ENCODE peak calls at places on chromosomes 5 and 9, in four cellular contexts. K is left ventricle myocardium inferior, Y is K562, E is LHCN-M2. W is an unnamed sample.

GRCh38 chr9:86321373-86321772 is 32.8 kb downstream of the TUT7 start:
- DNase-seq in K (no peak), Y (no peak), E (peak), W (no peak)

GRCh38 chr9:86766912-86767311 is 180.4 kb downstream of the GAS1 start:
- DNase-seq in K (no peak), Y (no peak), E (peak), W (no peak)

GRCh38 chr9:101229606-101230005 is 155.2 kb downstream of the BAAT start:
- DNase-seq in K (no peak), Y (no peak), E (no peak), W (no peak)

GRCh38 chr5:131264453-131265200 is 774 bp downstream of the CDC42SE2 start:
- DNase-seq in K (peak), Y (no peak), E (peak), W (peak)

GRCh38 chr9:5085993-5086392 is 99.4 kb downstream of the INSL6 start:
- DNase-seq in K (no peak), Y (no peak), E (no peak), W (no peak)

GRCh38 chr9:137195525-137196220 is 4.9 kb downstream of the TPRN start:
- DNase-seq in K (no peak), Y (no peak), E (no peak), W (no peak)

GRCh38 chr5:134577796-134578577 is 52.5 kb downstream of the JADE2 start:
- DNase-seq in K (peak), Y (peak), E (peak), W (peak)

GRCh38 chr9:126298319-126298801 is 28.3 kb upstream of the MVB12B start:
- DNase-seq in K (no peak), Y (no peak), E (peak), W (no peak)

GRCh38 chr5:10756539-10756938 is 4.5 kb downstream of the DAP start:
- DNase-seq in K (no peak), Y (no peak), E (peak), W (no peak)

GRCh38 chr5:167229751-167230150 is 1061.7 kb upstream of the WWC1 start:
- DNase-seq in K (no peak), Y (no peak), E (no peak), W (no peak)

GRCh38 chr5:69213513-69214215 is 21.0 kb upstream of the CDK7 start:
- DNase-seq in K (no peak), Y (no peak), E (peak), W (no peak)

GRCh38 chr5:38403407-38403806 is 145.0 kb downstream of the EGFLAM start:
- DNase-seq in K (no peak), Y (no peak), E (peak), W (no peak)

GRCh38 chr9:19358691-19359090 is 21.3 kb downstream of the RPS6 start:
- DNase-seq in K (no peak), Y (no peak), E (no peak), W (no peak)

GRCh38 chr9:106947097-106947496 is 84.1 kb downstream of the ZNF462 start:
- DNase-seq in K (no peak), Y (no peak), E (peak), W (no peak)

GRCh38 chr5:10594591-10595210 is 30.8 kb downstream of the ANKRD33B start:
- DNase-seq in K (no peak), Y (no peak), E (no peak), W (no peak)

GRCh38 chr5:149036970-149037369 is 25.9 kb downstream of the SH3TC2 start:
- DNase-seq in K (no peak), Y (no peak), E (no peak), W (no peak)

GRCh38 chr5:158819840-158820620 is 279.7 kb downstream of the EBF1 start:
- DNase-seq in K (no peak), Y (no peak), E (peak), W (no peak)

GRCh38 chr9:33719581-33720374 is 75.6 kb upstream of the PRSS3 start:
- DNase-seq in K (peak), Y (peak), E (no peak), W (peak)